ENCODE peak calls at places on chromosomes 7 and 10, in five cellular contexts. C, S, N, Y and T are unnamed samples.

GRCh38 chr7:69367785-69368184 is 230.5 kb upstream of the AUTS2 start:
- DNase-seq in C (peak), S (no peak), N (no peak), Y (no peak), T (no peak)

GRCh38 chr10:21398549-21399345 is 126.7 kb downstream of the SKIDA1 start:
- DNase-seq in C (peak), S (no peak), N (peak), Y (no peak), T (no peak)

GRCh38 chr7:150449206-150449956 is 1.0 kb upstream of the GIMAP8 start:
- DNase-seq in C (no peak), S (no peak), N (no peak), Y (no peak), T (no peak)

GRCh38 chr10:132876131-132876860 is 66.1 kb downstream of the CFAP46 start:
- DNase-seq in C (no peak), S (no peak), N (no peak), Y (no peak), T (no peak)

GRCh38 chr7:134720091-134720935 is 59.1 kb upstream of the CALD1 start:
- DNase-seq in C (peak), S (no peak), N (no peak), Y (no peak), T (no peak)

GRCh38 chr7:120985130-120985758 is 3.3 kb upstream of the CPED1 start:
- DNase-seq in C (no peak), S (no peak), N (no peak), Y (no peak), T (no peak)

GRCh38 chr10:103646304-103646703 is 152.8 kb downstream of the NEURL1 start:
- DNase-seq in C (no peak), S (no peak), N (no peak), Y (no peak), T (no peak)

GRCh38 chr7:106613861-106614560 is 46.9 kb downstream of the CCDC71L start:
- DNase-seq in C (no peak), S (no peak), N (no peak), Y (no peak), T (no peak)

GRCh38 chr7:141475678-141476077 is 75.5 kb upstream of the AGK start:
- DNase-seq in C (no peak), S (no peak), N (no peak), Y (no peak), T (no peak)

GRCh38 chr7:158782638-158783490 is 46.4 kb downstream of the ESYT2 start:
- DNase-seq in C (peak), S (no peak), N (no peak), Y (no peak), T (no peak)

GRCh38 chr7:129308047-129308446 is 83.2 kb downstream of the AHCYL2 start:
- DNase-seq in C (peak), S (no peak), N (no peak), Y (no peak), T (no peak)

GRCh38 chr7:69663911-69664310 is 65.6 kb downstream of the AUTS2 start:
- DNase-seq in C (no peak), S (no peak), N (no peak), Y (no peak), T (no peak)

GRCh38 chr7:144821069-144821468 is 14.8 kb downstream of the TPK1 start:
- DNase-seq in C (no peak), S (no peak), N (no peak), Y (no peak), T (no peak)

GRCh38 chr10:30502266-30503058 is 68.5 kb downstream of the MAP3K8 start:
- DNase-seq in C (peak), S (peak), N (no peak), Y (no peak), T (peak)

GRCh38 chr10:71677261-71677660 is 42.3 kb downstream of the C10orf105 start:
- DNase-seq in C (no peak), S (no peak), N (no peak), Y (no peak), T (no peak)

GRCh38 chr7:100866721-100867039 is 507 bp upstream of the TRIP6 start:
- DNase-seq in C (no peak), S (no peak), N (no peak), Y (no peak), T (no peak)

GRCh38 chr7:143735962-143736361 is 21.5 kb downstream of the CTAGE6 start:
- DNase-seq in C (no peak), S (no peak), N (no peak), Y (no peak), T (no peak)

GRCh38 chr7:18352339-18353255 is 143.0 kb upstream of the HDAC9 start:
- DNase-seq in C (peak), S (no peak), N (peak), Y (no peak), T (no peak)

GRCh38 chr10:89086801-89087513 is 96.4 kb downstream of the FAS start:
- DNase-seq in C (no peak), S (no peak), N (peak), Y (peak), T (no peak)

GRCh38 chr7:54783952-54784351 is 24.9 kb upstream of the SEC61G start:
- DNase-seq in C (no peak), S (no peak), N (no peak), Y (no peak), T (no peak)

GRCh38 chr7:5510426-5511045 is 86.9 kb upstream of the TNRC18 start:
- DNase-seq in C (peak), S (no peak), N (no peak), Y (no peak), T (no peak)

GRCh38 chr7:75531359-75531821 is 39.3 kb downstream of the SPDYE5 start:
- DNase-seq in C (peak), S (no peak), N (no peak), Y (no peak), T (no peak)

GRCh38 chr10:61140765-61141392 is 196.9 kb upstream of the RHOBTB1 start:
- DNase-seq in C (peak), S (no peak), N (peak), Y (no peak), T (no peak)